ENCODE peak calls at places on chromosomes 5 and 9, in seven cellular contexts. One of them, this sample, is unnamed.

GRCh38 chr9:4640027-4640426 is 22.1 kb upstream of the PLPP6 start:
- DNase-seq in neural crest cell: peak; percentile 18
- DNase-seq in ovary: no peak
- DNase-seq in glutamatergic neuron: peak; percentile 27
- DNase-seq in MM.1S: peak; percentile 32
- DNase-seq in mammary epithelial cell: no peak
- DNase-seq in spleen: no peak
- DNase-seq in this sample: peak; percentile 32

GRCh38 chr9:79155308-79155707 is 416.5 kb upstream of the TLE4 start:
- DNase-seq in ovary: no peak
- DNase-seq in spleen: no peak
- DNase-seq in glutamatergic neuron: no peak
- DNase-seq in MM.1S: no peak
- DNase-seq in mammary epithelial cell: peak; percentile 45
- DNase-seq in neural crest cell: no peak
- DNase-seq in this sample: no peak

GRCh38 chr5:92838253-92838652 is 742.8 kb downstream of the NR2F1-AS1 start:
- DNase-seq in MM.1S: peak; percentile 25
- DNase-seq in spleen: no peak
- DNase-seq in glutamatergic neuron: no peak
- DNase-seq in neural crest cell: no peak
- DNase-seq in ovary: no peak
- DNase-seq in mammary epithelial cell: peak; percentile 40
- DNase-seq in this sample: peak; percentile 5

GRCh38 chr9:116190997-116191396 is 37.4 kb downstream of the PAPPA start:
- DNase-seq in MM.1S: no peak
- DNase-seq in ovary: no peak
- DNase-seq in neural crest cell: no peak
- DNase-seq in mammary epithelial cell: peak; percentile 85
- DNase-seq in spleen: no peak
- DNase-seq in glutamatergic neuron: no peak
- DNase-seq in this sample: no peak

GRCh38 chr9:37362430-37362829 is 60.1 kb upstream of the GRHPR start:
- DNase-seq in mammary epithelial cell: no peak
- DNase-seq in glutamatergic neuron: no peak
- DNase-seq in spleen: no peak
- DNase-seq in MM.1S: no peak
- DNase-seq in neural crest cell: no peak
- DNase-seq in ovary: no peak
- DNase-seq in this sample: no peak

GRCh38 chr5:68169898-68170297 is 45.7 kb upstream of the PIK3R1 start:
- DNase-seq in glutamatergic neuron: no peak
- DNase-seq in mammary epithelial cell: no peak
- DNase-seq in spleen: no peak
- DNase-seq in ovary: peak; percentile 65
- DNase-seq in neural crest cell: peak; percentile 43
- DNase-seq in MM.1S: no peak
- DNase-seq in this sample: no peak

GRCh38 chr5:6466975-6467567 is 18.4 kb downstream of the UBE2QL1 start:
- DNase-seq in spleen: no peak
- DNase-seq in glutamatergic neuron: no peak
- DNase-seq in mammary epithelial cell: no peak
- DNase-seq in neural crest cell: no peak
- DNase-seq in ovary: no peak
- DNase-seq in MM.1S: no peak
- DNase-seq in this sample: no peak

GRCh38 chr9:110217656-110218099 is 9.7 kb upstream of the C9orf152 start:
- DNase-seq in neural crest cell: no peak
- DNase-seq in spleen: no peak
- DNase-seq in glutamatergic neuron: no peak
- DNase-seq in mammary epithelial cell: peak; percentile 22
- DNase-seq in MM.1S: peak; percentile 74
- DNase-seq in ovary: no peak
- DNase-seq in this sample: peak; percentile 34

GRCh38 chr5:60687927-60688720 is 11.8 kb downstream of the DEPDC1B start:
- DNase-seq in neural crest cell: no peak
- DNase-seq in ovary: no peak
- DNase-seq in glutamatergic neuron: no peak
- DNase-seq in spleen: no peak
- DNase-seq in mammary epithelial cell: peak; percentile 52
- DNase-seq in MM.1S: no peak
- DNase-seq in this sample: peak; percentile 30

GRCh38 chr9:130659699-130660248 is 4.6 kb upstream of the PRDM12 start:
- DNase-seq in neural crest cell: no peak
- DNase-seq in spleen: no peak
- DNase-seq in mammary epithelial cell: no peak
- DNase-seq in glutamatergic neuron: peak; percentile 41
- DNase-seq in ovary: no peak
- DNase-seq in MM.1S: no peak
- DNase-seq in this sample: no peak

GRCh38 chr9:133421615-133422542 is at the start of gene ADAMTS13:
- DNase-seq in MM.1S: no peak
- DNase-seq in ovary: no peak
- DNase-seq in neural crest cell: no peak
- DNase-seq in glutamatergic neuron: no peak
- DNase-seq in spleen: no peak
- DNase-seq in mammary epithelial cell: no peak
- DNase-seq in this sample: peak; percentile 83

GRCh38 chr9:130445268-130445983 is 665 bp downstream of the ASS1 start:
- DNase-seq in ovary: peak; percentile 59
- DNase-seq in mammary epithelial cell: peak; percentile 72
- DNase-seq in neural crest cell: no peak
- DNase-seq in glutamatergic neuron: no peak
- DNase-seq in MM.1S: no peak
- DNase-seq in spleen: peak; percentile 64
- DNase-seq in this sample: no peak

GRCh38 chr5:17405976-17406876 is 91.8 kb upstream of the TAF11L2 start:
- DNase-seq in ovary: no peak
- DNase-seq in glutamatergic neuron: no peak
- DNase-seq in MM.1S: no peak
- DNase-seq in mammary epithelial cell: peak; percentile 72
- DNase-seq in spleen: no peak
- DNase-seq in neural crest cell: no peak
- DNase-seq in this sample: no peak

GRCh38 chr9:19161257-19162025 is 34.1 kb upstream of the PLIN2 start:
- DNase-seq in neural crest cell: no peak
- DNase-seq in glutamatergic neuron: no peak
- DNase-seq in mammary epithelial cell: peak; percentile 98
- DNase-seq in spleen: peak; percentile 31
- DNase-seq in ovary: no peak
- DNase-seq in MM.1S: no peak
- DNase-seq in this sample: peak; percentile 54

GRCh38 chr9:131334568-131335105 is 45.1 kb downstream of the PLPP7 start:
- DNase-seq in mammary epithelial cell: no peak
- DNase-seq in neural crest cell: no peak
- DNase-seq in MM.1S: no peak
- DNase-seq in glutamatergic neuron: peak; percentile 69
- DNase-seq in ovary: peak; percentile 51
- DNase-seq in spleen: peak; percentile 45
- DNase-seq in this sample: no peak

GRCh38 chr5:101206534-101206933 is 303.5 kb upstream of the ST8SIA4 start:
- DNase-seq in spleen: no peak
- DNase-seq in MM.1S: no peak
- DNase-seq in ovary: no peak
- DNase-seq in mammary epithelial cell: no peak
- DNase-seq in neural crest cell: no peak
- DNase-seq in glutamatergic neuron: no peak
- DNase-seq in this sample: no peak

GRCh38 chr5:398475-399295 is 44.3 kb upstream of the EXOC3 start:
- DNase-seq in mammary epithelial cell: no peak
- DNase-seq in MM.1S: no peak
- DNase-seq in ovary: no peak
- DNase-seq in glutamatergic neuron: no peak
- DNase-seq in neural crest cell: no peak
- DNase-seq in spleen: peak; percentile 74
- DNase-seq in this sample: no peak

GRCh38 chr5:136128416-136128935 is 4.2 kb upstream of the SMAD5 start:
- DNase-seq in mammary epithelial cell: no peak
- DNase-seq in glutamatergic neuron: no peak
- DNase-seq in MM.1S: no peak
- DNase-seq in ovary: no peak
- DNase-seq in neural crest cell: no peak
- DNase-seq in spleen: no peak
- DNase-seq in this sample: no peak

DNA sequence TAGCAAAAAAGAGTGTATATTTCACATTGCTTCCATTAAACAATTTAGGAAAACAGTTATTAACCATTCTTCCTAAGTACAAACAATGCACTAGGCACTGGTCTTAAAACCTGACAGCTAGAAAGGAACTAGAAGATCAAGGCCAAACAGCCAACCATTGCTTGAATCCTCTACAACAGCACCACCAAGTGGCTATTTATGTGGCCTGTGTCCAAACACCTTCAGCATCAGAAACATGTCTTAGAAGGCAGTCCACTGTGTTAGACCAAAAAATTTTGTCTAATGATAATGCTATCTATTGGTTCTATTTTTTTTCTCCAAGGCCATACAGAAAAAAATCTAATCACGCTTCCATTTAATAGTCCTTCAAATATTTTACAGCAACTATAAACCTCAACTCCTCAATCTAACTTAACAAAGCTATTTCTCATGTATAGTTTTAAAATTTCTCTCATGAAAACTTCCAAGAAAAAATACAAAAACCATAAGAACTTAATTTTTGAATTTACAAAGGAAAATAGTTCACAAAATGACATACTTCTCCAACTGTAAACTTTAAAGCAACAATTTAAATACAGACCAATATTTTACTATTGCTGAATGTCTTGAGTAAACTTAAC is 36.1 kb downstream of the CAAP1 start:
- DNase-seq in glutamatergic neuron: peak; percentile 35
- DNase-seq in neural crest cell: peak; percentile 23
- DNase-seq in ovary: no peak
- DNase-seq in mammary epithelial cell: peak; percentile 55
- DNase-seq in spleen: no peak
- DNase-seq in MM.1S: peak; percentile 52
- DNase-seq in this sample: peak; percentile 47
- TF ChIP-seq CTCF in glutamatergic neuron: peak; percentile 69
- TF ChIP-seq CTCF in neural crest cell: peak; percentile 76
- TF ChIP-seq CTCF in ovary: no peak
- TF ChIP-seq CTCF in mammary epithelial cell: peak; percentile 89
- TF ChIP-seq CTCF in spleen: peak; percentile 15
- TF ChIP-seq CTCF in MM.1S: peak; percentile 57
- TF ChIP-seq CTCF in this sample: peak; percentile 50

DNA sequence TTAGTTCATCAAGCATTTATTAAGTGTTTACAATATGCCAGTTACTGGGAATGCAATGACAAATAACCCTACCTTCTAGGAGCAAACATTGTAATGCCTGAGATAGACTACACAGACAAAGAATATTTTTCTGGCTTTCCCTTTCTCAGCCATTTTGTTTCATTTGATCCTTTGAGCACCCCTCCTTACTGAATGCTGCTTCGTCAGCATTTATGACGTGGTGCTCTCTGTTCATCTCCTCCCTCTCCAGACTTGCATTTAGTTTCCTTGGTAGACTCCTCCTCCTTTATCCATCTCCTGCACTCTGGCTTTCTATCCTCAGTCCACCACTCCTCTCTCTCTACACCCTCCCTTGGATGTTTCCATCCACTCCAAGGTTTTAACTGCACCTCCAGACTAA is 245.3 kb downstream of the RAB3C start:
- DNase-seq in MM.1S: no peak
- DNase-seq in mammary epithelial cell: no peak
- DNase-seq in neural crest cell: no peak
- DNase-seq in ovary: no peak
- DNase-seq in glutamatergic neuron: no peak
- DNase-seq in spleen: no peak
- DNase-seq in this sample: no peak
- TF ChIP-seq CTCF in MM.1S: no peak
- TF ChIP-seq CTCF in mammary epithelial cell: no peak
- TF ChIP-seq CTCF in neural crest cell: no peak
- TF ChIP-seq CTCF in ovary: no peak
- TF ChIP-seq CTCF in glutamatergic neuron: no peak
- TF ChIP-seq CTCF in spleen: no peak
- TF ChIP-seq CTCF in this sample: no peak

GRCh38 chr5:180390441-180391190 is 37.5 kb upstream of the GFPT2 start:
- DNase-seq in ovary: no peak
- DNase-seq in mammary epithelial cell: no peak
- DNase-seq in MM.1S: no peak
- DNase-seq in spleen: no peak
- DNase-seq in neural crest cell: no peak
- DNase-seq in glutamatergic neuron: no peak
- DNase-seq in this sample: peak; percentile 18
- TF ChIP-seq CTCF in ovary: no peak
- TF ChIP-seq CTCF in mammary epithelial cell: no peak
- TF ChIP-seq CTCF in MM.1S: no peak
- TF ChIP-seq CTCF in spleen: no peak
- TF ChIP-seq CTCF in neural crest cell: peak; percentile 16
- TF ChIP-seq CTCF in glutamatergic neuron: peak; percentile 13
- TF ChIP-seq CTCF in this sample: no peak

GRCh38 chr5:177302354-177303110 is 987 bp downstream of the RAB24 start:
- DNase-seq in ovary: no peak
- DNase-seq in mammary epithelial cell: no peak
- DNase-seq in glutamatergic neuron: no peak
- DNase-seq in neural crest cell: no peak
- DNase-seq in MM.1S: peak; percentile 81
- DNase-seq in spleen: peak; percentile 77
- DNase-seq in this sample: no peak

GRCh38 chr5:177303925-177304391 is 359 bp downstream of the PRELID1 start:
- DNase-seq in glutamatergic neuron: no peak
- DNase-seq in spleen: peak; percentile 82
- DNase-seq in neural crest cell: no peak
- DNase-seq in ovary: no peak
- DNase-seq in mammary epithelial cell: no peak
- DNase-seq in MM.1S: peak; percentile 28
- DNase-seq in this sample: peak; percentile 29

GRCh38 chr5:177304392-177305119 is 957 bp downstream of the PRELID1 start:
- DNase-seq in neural crest cell: no peak
- DNase-seq in glutamatergic neuron: no peak
- DNase-seq in ovary: no peak
- DNase-seq in spleen: peak; percentile 86
- DNase-seq in mammary epithelial cell: peak; percentile 50
- DNase-seq in MM.1S: peak; percentile 70
- DNase-seq in this sample: peak; percentile 43

GRCh38 chr5:177301503-177302165 is 1.9 kb downstream of the RAB24 start:
- DNase-seq in ovary: no peak
- DNase-seq in glutamatergic neuron: no peak
- DNase-seq in neural crest cell: no peak
- DNase-seq in MM.1S: peak; percentile 87
- DNase-seq in mammary epithelial cell: peak; percentile 96
- DNase-seq in spleen: peak; percentile 73
- DNase-seq in this sample: no peak

DNA sequence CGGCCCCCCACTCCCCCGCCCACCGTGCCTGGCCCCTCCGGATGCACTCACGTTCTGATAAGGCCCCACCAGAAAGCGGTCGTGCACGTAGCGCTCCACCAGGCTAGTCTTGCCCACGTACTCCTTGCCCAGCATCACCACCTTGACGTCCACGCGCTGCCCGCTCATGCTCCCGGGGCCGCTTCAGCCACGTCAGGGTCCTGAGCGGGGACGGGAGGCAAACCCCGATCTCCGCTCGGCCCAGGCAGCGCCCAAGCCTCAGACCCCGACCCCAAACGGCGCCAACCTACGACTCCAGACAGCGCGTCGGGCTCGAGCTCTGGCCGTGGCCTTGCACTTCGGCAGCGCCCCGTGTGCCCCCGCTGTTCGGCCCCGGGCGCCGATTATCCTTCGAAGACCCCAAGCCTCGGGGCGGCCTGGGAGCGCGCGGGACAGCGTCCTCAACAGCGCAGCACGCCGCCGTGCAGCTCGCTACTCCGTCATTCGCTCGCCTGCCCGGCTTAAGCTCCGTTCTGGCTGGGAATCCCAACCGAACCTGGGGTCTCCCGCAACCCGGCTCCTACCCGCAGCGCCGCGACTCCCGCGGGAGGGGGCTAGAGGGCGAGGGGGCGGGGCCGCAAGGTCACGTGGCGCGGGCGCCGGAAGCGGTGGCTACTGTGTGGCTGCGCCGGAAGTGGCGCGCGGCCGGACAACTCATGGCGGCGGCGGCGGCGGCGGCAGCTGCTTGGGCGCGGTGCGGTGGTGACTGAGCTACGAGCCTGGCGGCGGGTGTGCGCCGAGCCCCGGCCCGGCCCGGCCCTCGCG is at the start of the genes PRELID1 and RAB24:
- DNase-seq in mammary epithelial cell: peak; percentile 78
- DNase-seq in glutamatergic neuron: peak; percentile 97
- DNase-seq in ovary: peak; percentile 92
- DNase-seq in spleen: peak; percentile 97
- DNase-seq in neural crest cell: peak; percentile 90
- DNase-seq in MM.1S: peak; percentile 88
- DNase-seq in this sample: peak; percentile 93
- TF ChIP-seq CTCF in mammary epithelial cell: no peak
- TF ChIP-seq CTCF in glutamatergic neuron: peak; percentile 34
- TF ChIP-seq CTCF in ovary: no peak
- TF ChIP-seq CTCF in spleen: no peak
- TF ChIP-seq CTCF in neural crest cell: no peak
- TF ChIP-seq CTCF in MM.1S: peak; percentile 32
- TF ChIP-seq CTCF in this sample: peak; percentile 15

This sample was measured in GM13976.